ENCODE peak calls at places on chromosomes 2 and 18, in nine cellular contexts. R, O, L, P, N, T, M, D and I are unnamed samples. For H3K4me1, the result is how much of the 10 kb centered on the place peaks cover.

GRCh38 chr2:46937457-46937856 is 21.9 kb upstream of the MCFD2 start:
- DNase-seq in R (no peak), O (no peak), L (no peak), P (no peak), N (no peak), T (no peak), M (no peak), D (no peak), I (no peak)

GRCh38 chr2:122221665-122222064 is 466.2 kb downstream of the TSN start:
- DNase-seq in R (no peak), O (no peak), L (no peak), P (no peak), N (no peak), T (no peak), M (no peak), D (no peak), I (no peak)

GRCh38 chr2:229118336-229118735 is 152.8 kb downstream of the PID1 start:
- DNase-seq in R (no peak), O (no peak), L (no peak), P (no peak), N (no peak), T (no peak), M (no peak), D (no peak), I (no peak)

GRCh38 chr2:180516204-180516603 is 464.2 kb upstream of the UBE2E3 start:
- DNase-seq in R (no peak), O (no peak), L (no peak), P (no peak), N (no peak), T (no peak), M (no peak), D (no peak), I (no peak)

GRCh38 chr2:200809506-200810251 is 2.0 kb upstream of the BZW1 start:
- DNase-seq in R (no peak), O (no peak), L (no peak), P (no peak), N (no peak), T (no peak), M (no peak), D (no peak), I (no peak)

GRCh38 chr2:200963129-200963917 is at the start of gene ORC2:
- DNase-seq in R (peak), O (peak), L (peak), P (peak), N (peak), T (peak), M (peak), D (peak), I (peak)

GRCh38 chr2:39948016-39948719 is 169.1 kb upstream of the THUMPD2 start:
- DNase-seq in R (no peak), O (no peak), L (no peak), P (no peak), N (no peak), T (no peak), M (no peak), D (no peak), I (peak)

GRCh38 chr2:165070089-165070488 is 114.8 kb upstream of the SLC38A11 start:
- DNase-seq in R (peak), O (no peak), L (no peak), P (no peak), N (no peak), T (no peak), M (no peak), D (no peak), I (no peak)

GRCh38 chr18:77765468-77765867 is 515.8 kb downstream of the GALR1 start:
- DNase-seq in R (peak), O (peak), L (no peak), P (peak), N (no peak), T (no peak), M (peak), D (no peak), I (no peak)

GRCh38 chr2:25306767-25307368 is 34.9 kb downstream of the DNMT3A start:
- DNase-seq in R (no peak), O (no peak), L (peak), P (no peak), N (peak), T (peak), M (peak), D (no peak), I (no peak)

GRCh38 chr2:39121523-39122063 is 742 bp upstream of the SOS1 start:
- DNase-seq in R (peak), O (no peak), L (no peak), P (no peak), N (no peak), T (no peak), M (no peak), D (no peak), I (no peak)

GRCh38 chr2:25355270-25355669 is 13.5 kb upstream of the DNMT3A start:
- DNase-seq in R (no peak), O (no peak), L (no peak), P (no peak), N (no peak), T (no peak), M (no peak), D (no peak), I (no peak)

GRCh38 chr2:232980683-232981082 is 32.4 kb downstream of the NGEF start:
- DNase-seq in R (no peak), O (no peak), L (no peak), P (no peak), N (no peak), T (no peak), M (no peak), D (peak), I (no peak)

GRCh38 chr18:46250084-46250811 is 146.1 kb downstream of the HAUS1 start:
- DNase-seq in R (no peak), O (no peak), L (no peak), P (no peak), N (no peak), T (no peak), M (peak), D (no peak), I (peak)

GRCh38 chr2:60413069-60413818 is 140.2 kb downstream of the BCL11A start:
- DNase-seq in R (no peak), O (no peak), L (no peak), P (no peak), N (no peak), T (no peak), M (no peak), D (no peak), I (no peak)

GRCh38 chr18:35469696-35470095 is 28.1 kb downstream of the INO80C start:
- DNase-seq in R (no peak), O (no peak), L (no peak), P (no peak), N (no peak), T (no peak), M (no peak), D (no peak), I (peak)

GRCh38 chr2:235954888-235955480 is 213.2 kb downstream of the GBX2 start:
- DNase-seq in R (no peak), O (no peak), L (no peak), P (no peak), N (no peak), T (no peak), M (no peak), D (no peak), I (no peak)

GRCh38 chr2:168699834-168700417 is 102.5 kb upstream of the NOSTRIN start:
- DNase-seq in R (no peak), O (peak), L (no peak), P (no peak), N (peak), T (peak), M (peak), D (peak), I (no peak)

GRCh38 chr18:42915240-42915791 is 200.2 kb downstream of the RIT2 start:
- DNase-seq in R (no peak), O (no peak), L (no peak), P (no peak), N (no peak), T (no peak), M (no peak), D (no peak), I (no peak)

GRCh38 chr2:234275515-234275914 is 221.4 kb downstream of the ARL4C start:
- DNase-seq in R (peak), O (no peak), L (no peak), P (no peak), N (no peak), T (no peak), M (no peak), D (no peak), I (no peak)

GRCh38 chr18:23743733-23744333 is 54.6 kb downstream of the LAMA3 start:
- DNase-seq in R (peak), O (no peak), L (no peak), P (no peak), N (no peak), T (no peak), M (no peak), D (no peak), I (no peak)

GRCh38 chr2:99571609-99572344 is 82.0 kb upstream of the REV1 start:
- DNase-seq in R (no peak), O (no peak), L (no peak), P (no peak), N (no peak), T (no peak), M (no peak), D (no peak), I (no peak)

GRCh38 chr2:188668017-188668663 is 306.0 kb upstream of the COL3A1 start:
- DNase-seq in R (peak), O (no peak), L (no peak), P (no peak), N (no peak), T (no peak), M (no peak), D (no peak), I (peak)

GRCh38 chr2:185955050-185955449 is 216.4 kb downstream of the FSIP2 start:
- DNase-seq in R (no peak), O (no peak), L (no peak), P (no peak), N (no peak), T (no peak), M (no peak), D (no peak), I (no peak)

GRCh38 chr2:10341193-10341592 is 38.5 kb downstream of the HPCAL1 start:
- DNase-seq in R (no peak), O (peak), L (no peak), P (no peak), N (no peak), T (no peak), M (no peak), D (no peak), I (no peak)

GRCh38 chr2:133801956-133802355 is 233.7 kb upstream of the NCKAP5 start:
- DNase-seq in R (no peak), O (no peak), L (no peak), P (no peak), N (no peak), T (no peak), M (no peak), D (no peak), I (no peak)

GRCh38 chr2:1663621-1664020 is 80.7 kb downstream of the PXDN start:
- DNase-seq in R (no peak), O (no peak), L (no peak), P (no peak), N (no peak), T (peak), M (no peak), D (no peak), I (no peak)

GRCh38 chr2:9328931-9329330 is 94.4 kb downstream of the ITGB1BP1 start:
- DNase-seq in R (no peak), O (no peak), L (no peak), P (no peak), N (no peak), T (no peak), M (no peak), D (no peak), I (no peak)

DNA sequence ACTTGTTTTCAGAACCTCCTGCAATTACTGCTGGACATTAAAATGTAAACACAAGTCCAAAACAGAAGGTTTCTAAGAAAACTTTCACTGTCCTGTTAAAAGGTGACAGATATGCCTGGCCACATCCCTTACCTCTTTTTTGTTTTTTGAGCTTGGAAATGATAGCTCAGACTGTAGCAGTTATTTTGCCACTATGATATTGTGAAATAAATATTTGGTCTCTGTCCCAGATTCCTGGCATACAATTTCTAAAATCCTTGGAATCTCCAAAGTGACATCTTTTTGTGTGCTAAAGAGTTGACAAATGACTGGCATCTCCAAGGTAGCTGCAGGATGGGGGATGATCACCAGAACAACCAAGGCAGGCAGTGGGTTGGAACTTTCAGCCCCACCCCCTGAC is 16.8 kb downstream of the TPGS2 start:
- DNase-seq in R (no peak), O (no peak), L (no peak), P (no peak), N (no peak), T (no peak), M (no peak), D (no peak), I (no peak)
- H3K4me1 ChIP-seq in R (under half), O (under half), L (under half), P (under half), N (under half), T (under half), M (under half), D (under half), I (under half)

GRCh38 chr2:65263257-65263656 is 35.6 kb downstream of the ACTR2 start:
- DNase-seq in R (no peak), O (no peak), L (no peak), P (no peak), N (no peak), T (no peak), M (no peak), D (no peak), I (no peak)
- H3K4me1 ChIP-seq in R (under half), O (under half), L (under half), P (under half), N (under half), T (under half), M (under half), D (under half), I (under half)

DNA sequence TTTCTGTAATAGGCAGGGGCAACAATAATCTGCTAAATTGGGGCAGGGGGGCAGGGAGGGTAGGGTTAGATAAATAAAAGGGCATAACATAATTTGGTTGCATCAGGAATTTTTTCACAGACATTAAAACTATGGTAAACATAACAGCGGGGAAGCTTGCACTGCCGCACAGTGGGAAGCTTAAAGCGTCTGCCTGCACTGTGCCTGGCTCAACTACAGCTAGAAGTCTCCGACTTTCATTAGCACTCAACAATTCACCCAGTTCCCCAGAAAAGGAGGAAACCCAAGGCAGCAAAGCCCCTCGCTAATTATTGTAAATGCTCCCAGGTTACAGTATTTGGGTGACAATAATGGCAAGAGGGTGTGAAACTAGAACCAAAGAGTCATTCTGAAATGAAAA is 562.9 kb downstream of the ARHGAP15 start:
- DNase-seq in R (peak), O (no peak), L (no peak), P (no peak), N (no peak), T (no peak), M (no peak), D (no peak), I (no peak)
- H3K4me1 ChIP-seq in R (under half), O (under half), L (under half), P (under half), N (under half), T (under half), M (under half), D (under half), I (under half)

GRCh38 chr2:240255165-240255491 is 114.7 kb upstream of the OTOS start:
- DNase-seq in R (no peak), O (no peak), L (no peak), P (no peak), N (no peak), T (no peak), M (no peak), D (no peak), I (no peak)
- H3K4me1 ChIP-seq in R (under half), O (under half), L (under half), P (under half), N (half or more), T (half or more), M (under half), D (under half), I (under half)